ENCODE peak calls at places on chromosome 1, in eight cellular contexts. One of them, this sample, is unnamed.

GRCh38 chr1:201348211-201348566 is 29.3 kb downstream of the TNNT2 start:
- DNase-seq in OCI-LY7: peak
- DNase-seq in uterus: no peak
- DNase-seq in GM23338: peak
- DNase-seq in SJSA1: peak
- DNase-seq in thoracic aorta: no peak
- DNase-seq in CD8-positive, alpha-beta memory T cell: no peak
- DNase-seq in right lobe of liver: peak
- DNase-seq in this sample: peak

GRCh38 chr1:147613506-147613905 is 56.8 kb downstream of the ACP6 start:
- DNase-seq in SJSA1: no peak
- DNase-seq in OCI-LY7: no peak
- DNase-seq in uterus: no peak
- DNase-seq in thoracic aorta: no peak
- DNase-seq in right lobe of liver: no peak
- DNase-seq in CD8-positive, alpha-beta memory T cell: no peak
- DNase-seq in GM23338: no peak
- DNase-seq in this sample: no peak

GRCh38 chr1:109918671-109919070 is 8.0 kb downstream of the CSF1 start:
- DNase-seq in SJSA1: no peak
- DNase-seq in uterus: no peak
- DNase-seq in right lobe of liver: no peak
- DNase-seq in OCI-LY7: no peak
- DNase-seq in CD8-positive, alpha-beta memory T cell: no peak
- DNase-seq in GM23338: no peak
- DNase-seq in thoracic aorta: no peak
- DNase-seq in this sample: no peak

GRCh38 chr1:152411846-152412245 is 2.2 kb downstream of the CRNN start:
- DNase-seq in uterus: no peak
- DNase-seq in SJSA1: no peak
- DNase-seq in right lobe of liver: no peak
- DNase-seq in thoracic aorta: no peak
- DNase-seq in OCI-LY7: no peak
- DNase-seq in GM23338: no peak
- DNase-seq in CD8-positive, alpha-beta memory T cell: no peak
- DNase-seq in this sample: no peak

GRCh38 chr1:68168545-68169065 is 63.7 kb downstream of the WLS start:
- DNase-seq in right lobe of liver: no peak
- DNase-seq in SJSA1: no peak
- DNase-seq in OCI-LY7: no peak
- DNase-seq in thoracic aorta: no peak
- DNase-seq in CD8-positive, alpha-beta memory T cell: no peak
- DNase-seq in GM23338: no peak
- DNase-seq in uterus: no peak
- DNase-seq in this sample: no peak

GRCh38 chr1:77170687-77171086 is 48.5 kb downstream of the PIGK start:
- DNase-seq in OCI-LY7: no peak
- DNase-seq in uterus: no peak
- DNase-seq in CD8-positive, alpha-beta memory T cell: no peak
- DNase-seq in SJSA1: no peak
- DNase-seq in thoracic aorta: no peak
- DNase-seq in GM23338: no peak
- DNase-seq in right lobe of liver: no peak
- DNase-seq in this sample: no peak

GRCh38 chr1:2199042-2199810 is 4.7 kb upstream of the FAAP20 start:
- DNase-seq in thoracic aorta: peak
- DNase-seq in SJSA1: peak
- DNase-seq in uterus: peak
- DNase-seq in CD8-positive, alpha-beta memory T cell: peak
- DNase-seq in right lobe of liver: peak
- DNase-seq in GM23338: peak
- DNase-seq in OCI-LY7: no peak
- DNase-seq in this sample: peak

GRCh38 chr1:111672338-111672737 is 52.7 kb downstream of the RAP1A start:
- DNase-seq in OCI-LY7: no peak
- DNase-seq in right lobe of liver: no peak
- DNase-seq in GM23338: no peak
- DNase-seq in uterus: no peak
- DNase-seq in CD8-positive, alpha-beta memory T cell: no peak
- DNase-seq in thoracic aorta: no peak
- DNase-seq in SJSA1: no peak
- DNase-seq in this sample: no peak

GRCh38 chr1:36176151-36176949 is 20.4 kb downstream of the MAP7D1 start:
- DNase-seq in OCI-LY7: no peak
- DNase-seq in uterus: no peak
- DNase-seq in thoracic aorta: no peak
- DNase-seq in GM23338: peak
- DNase-seq in right lobe of liver: no peak
- DNase-seq in SJSA1: no peak
- DNase-seq in CD8-positive, alpha-beta memory T cell: no peak
- DNase-seq in this sample: no peak

GRCh38 chr1:17903386-17903785 is 148.3 kb downstream of the ACTL8 start:
- DNase-seq in uterus: no peak
- DNase-seq in GM23338: no peak
- DNase-seq in right lobe of liver: no peak
- DNase-seq in SJSA1: no peak
- DNase-seq in CD8-positive, alpha-beta memory T cell: no peak
- DNase-seq in thoracic aorta: no peak
- DNase-seq in OCI-LY7: no peak
- DNase-seq in this sample: peak

GRCh38 chr1:155324041-155324716 is 3.5 kb downstream of the RUSC1 start:
- DNase-seq in thoracic aorta: peak
- DNase-seq in GM23338: peak
- DNase-seq in OCI-LY7: peak
- DNase-seq in uterus: peak
- DNase-seq in CD8-positive, alpha-beta memory T cell: peak
- DNase-seq in right lobe of liver: peak
- DNase-seq in SJSA1: peak
- DNase-seq in this sample: peak

GRCh38 chr1:44002165-44002564 is 10.8 kb downstream of the CCDC24 start:
- DNase-seq in SJSA1: no peak
- DNase-seq in CD8-positive, alpha-beta memory T cell: no peak
- DNase-seq in uterus: no peak
- DNase-seq in GM23338: no peak
- DNase-seq in right lobe of liver: no peak
- DNase-seq in thoracic aorta: no peak
- DNase-seq in OCI-LY7: no peak
- DNase-seq in this sample: no peak

GRCh38 chr1:57072775-57073174 is 107.0 kb upstream of the C8B start:
- DNase-seq in thoracic aorta: no peak
- DNase-seq in OCI-LY7: peak
- DNase-seq in CD8-positive, alpha-beta memory T cell: no peak
- DNase-seq in uterus: no peak
- DNase-seq in right lobe of liver: no peak
- DNase-seq in GM23338: peak
- DNase-seq in SJSA1: no peak
- DNase-seq in this sample: no peak

GRCh38 chr1:38084113-38084512 is 37.5 kb upstream of the POU3F1 start:
- DNase-seq in uterus: no peak
- DNase-seq in thoracic aorta: no peak
- DNase-seq in SJSA1: no peak
- DNase-seq in OCI-LY7: no peak
- DNase-seq in CD8-positive, alpha-beta memory T cell: no peak
- DNase-seq in right lobe of liver: no peak
- DNase-seq in GM23338: no peak
- DNase-seq in this sample: no peak

DNA sequence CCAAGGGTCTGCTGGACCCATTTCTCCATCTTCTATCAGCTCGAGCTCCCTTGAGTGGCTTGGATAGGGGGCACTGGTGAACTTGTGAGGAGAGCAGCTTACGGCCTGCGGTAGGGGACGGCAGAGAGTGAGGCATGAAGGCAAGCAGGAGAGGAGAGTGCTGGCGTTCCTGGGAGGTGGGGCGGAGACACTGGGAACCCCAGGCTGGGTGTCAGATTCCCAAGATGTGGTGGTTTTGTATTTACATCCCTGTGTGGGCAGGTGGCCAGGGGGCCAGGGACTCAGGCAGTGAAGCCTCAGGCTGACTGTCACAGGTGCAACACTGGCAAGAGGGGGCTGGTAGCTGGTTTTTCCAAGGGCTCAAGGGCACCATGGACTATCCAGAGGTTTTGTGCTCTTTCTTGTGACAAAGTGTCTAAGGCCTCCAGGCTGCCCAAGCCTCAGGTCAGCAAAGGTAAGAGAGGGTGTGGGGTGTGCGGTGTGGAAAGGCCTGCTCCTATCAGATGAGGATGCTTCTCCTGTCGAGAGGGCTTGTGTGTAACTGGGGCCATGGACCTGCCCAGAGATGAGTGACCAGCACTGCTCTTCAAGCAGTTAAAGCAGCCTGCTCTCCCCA is 45.1 kb upstream of the ROR1 start:
- DNase-seq in thoracic aorta: no peak
- DNase-seq in GM23338: peak
- DNase-seq in right lobe of liver: no peak
- DNase-seq in SJSA1: no peak
- DNase-seq in CD8-positive, alpha-beta memory T cell: no peak
- DNase-seq in OCI-LY7: no peak
- DNase-seq in uterus: no peak
- DNase-seq in this sample: no peak
- H3K27ac ChIP-seq in thoracic aorta: no peak
- H3K27ac ChIP-seq in GM23338: no peak
- H3K27ac ChIP-seq in right lobe of liver: no peak
- H3K27ac ChIP-seq in SJSA1: no peak
- H3K27ac ChIP-seq in CD8-positive, alpha-beta memory T cell: no peak
- H3K27ac ChIP-seq in OCI-LY7: no peak
- H3K27ac ChIP-seq in uterus: no peak
- H3K27ac ChIP-seq in this sample: no peak

GRCh38 chr1:40371707-40372258 is 1.7 kb upstream of the SMAP2 start:
- DNase-seq in uterus: no peak
- DNase-seq in SJSA1: no peak
- DNase-seq in GM23338: no peak
- DNase-seq in OCI-LY7: no peak
- DNase-seq in right lobe of liver: no peak
- DNase-seq in thoracic aorta: no peak
- DNase-seq in CD8-positive, alpha-beta memory T cell: no peak
- DNase-seq in this sample: no peak

GRCh38 chr1:40377512-40377911 is 4.0 kb downstream of the SMAP2 start:
- DNase-seq in uterus: no peak
- DNase-seq in OCI-LY7: no peak
- DNase-seq in CD8-positive, alpha-beta memory T cell: peak
- DNase-seq in thoracic aorta: no peak
- DNase-seq in right lobe of liver: no peak
- DNase-seq in SJSA1: no peak
- DNase-seq in GM23338: no peak
- DNase-seq in this sample: no peak

GRCh38 chr1:40373323-40374283 is at the start of gene SMAP2:
- DNase-seq in CD8-positive, alpha-beta memory T cell: peak
- DNase-seq in uterus: peak
- DNase-seq in right lobe of liver: peak
- DNase-seq in GM23338: peak
- DNase-seq in OCI-LY7: peak
- DNase-seq in thoracic aorta: peak
- DNase-seq in SJSA1: peak
- DNase-seq in this sample: peak

GRCh38 chr1:40372658-40373322 is 737 bp upstream of the SMAP2 start:
- DNase-seq in CD8-positive, alpha-beta memory T cell: no peak
- DNase-seq in uterus: no peak
- DNase-seq in right lobe of liver: no peak
- DNase-seq in SJSA1: no peak
- DNase-seq in thoracic aorta: no peak
- DNase-seq in OCI-LY7: no peak
- DNase-seq in GM23338: no peak
- DNase-seq in this sample: no peak
- H3K27ac ChIP-seq in CD8-positive, alpha-beta memory T cell: no peak
- H3K27ac ChIP-seq in uterus: no peak
- H3K27ac ChIP-seq in right lobe of liver: no peak
- H3K27ac ChIP-seq in SJSA1: no peak
- H3K27ac ChIP-seq in thoracic aorta: no peak
- H3K27ac ChIP-seq in OCI-LY7: no peak
- H3K27ac ChIP-seq in GM23338: no peak
- H3K27ac ChIP-seq in this sample: no peak

GRCh38 chr1:63074321-63074720 is 248.0 kb upstream of the FOXD3 start:
- DNase-seq in thoracic aorta: no peak
- DNase-seq in uterus: no peak
- DNase-seq in OCI-LY7: no peak
- DNase-seq in SJSA1: no peak
- DNase-seq in GM23338: peak
- DNase-seq in CD8-positive, alpha-beta memory T cell: no peak
- DNase-seq in right lobe of liver: no peak
- DNase-seq in this sample: no peak

GRCh38 chr1:63068626-63069025 is 253.7 kb upstream of the FOXD3 start:
- DNase-seq in right lobe of liver: no peak
- DNase-seq in uterus: no peak
- DNase-seq in thoracic aorta: no peak
- DNase-seq in OCI-LY7: no peak
- DNase-seq in SJSA1: no peak
- DNase-seq in CD8-positive, alpha-beta memory T cell: no peak
- DNase-seq in GM23338: no peak
- DNase-seq in this sample: no peak

GRCh38 chr1:63069214-63069613 is 253.2 kb upstream of the FOXD3 start:
- DNase-seq in CD8-positive, alpha-beta memory T cell: no peak
- DNase-seq in uterus: no peak
- DNase-seq in GM23338: no peak
- DNase-seq in right lobe of liver: no peak
- DNase-seq in thoracic aorta: no peak
- DNase-seq in SJSA1: no peak
- DNase-seq in OCI-LY7: no peak
- DNase-seq in this sample: no peak

DNA sequence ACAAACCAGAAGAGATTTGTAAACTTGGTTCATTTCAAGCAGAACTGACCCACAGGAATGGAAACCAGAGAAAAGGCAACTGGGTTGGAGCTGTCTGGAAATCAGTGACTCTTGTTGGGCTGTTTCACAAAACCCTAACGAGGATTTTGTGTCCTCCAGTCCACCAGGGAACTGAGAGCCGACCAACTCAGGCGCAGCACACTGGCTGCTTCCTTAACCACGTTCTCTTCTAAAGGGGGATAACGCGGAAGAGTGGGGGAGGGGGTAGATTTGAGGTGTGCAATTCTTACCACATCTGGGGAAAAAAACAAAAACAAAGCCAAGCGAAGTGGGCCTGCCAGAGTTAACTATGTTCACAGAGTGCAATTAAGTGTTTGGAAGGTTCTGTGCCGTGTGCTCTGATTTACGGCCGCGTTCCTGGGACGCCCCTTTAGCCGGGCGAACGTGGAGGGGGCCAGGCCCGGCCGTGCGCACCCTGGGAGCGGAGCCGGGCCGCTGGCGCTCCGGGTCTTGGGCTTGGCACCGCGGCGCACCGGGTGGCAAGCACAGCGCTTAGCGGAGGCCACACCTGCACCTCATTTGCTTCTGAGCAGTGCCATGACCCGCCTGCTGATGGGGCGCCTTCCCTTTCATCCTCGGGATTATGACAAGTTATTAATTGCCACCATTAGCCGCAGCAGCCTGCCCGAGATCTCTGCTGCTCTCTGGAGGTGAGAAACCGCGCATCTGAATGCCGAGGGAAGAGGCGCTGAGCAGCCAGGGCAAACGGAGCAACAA is 248.6 kb upstream of the FOXD3 start:
- DNase-seq in thoracic aorta: no peak
- DNase-seq in GM23338: peak
- DNase-seq in OCI-LY7: no peak
- DNase-seq in right lobe of liver: no peak
- DNase-seq in CD8-positive, alpha-beta memory T cell: no peak
- DNase-seq in SJSA1: no peak
- DNase-seq in uterus: no peak
- DNase-seq in this sample: no peak
- H3K27ac ChIP-seq in thoracic aorta: no peak
- H3K27ac ChIP-seq in GM23338: no peak
- H3K27ac ChIP-seq in OCI-LY7: no peak
- H3K27ac ChIP-seq in right lobe of liver: no peak
- H3K27ac ChIP-seq in CD8-positive, alpha-beta memory T cell: no peak
- H3K27ac ChIP-seq in SJSA1: no peak
- H3K27ac ChIP-seq in uterus: no peak
- H3K27ac ChIP-seq in this sample: no peak

GRCh38 chr1:74465193-74465681 is 47.2 kb downstream of the LRRC53 start:
- DNase-seq in right lobe of liver: peak
- DNase-seq in OCI-LY7: no peak
- DNase-seq in SJSA1: no peak
- DNase-seq in thoracic aorta: no peak
- DNase-seq in uterus: no peak
- DNase-seq in CD8-positive, alpha-beta memory T cell: no peak
- DNase-seq in GM23338: no peak
- DNase-seq in this sample: no peak
- H3K27ac ChIP-seq in right lobe of liver: no peak
- H3K27ac ChIP-seq in OCI-LY7: no peak
- H3K27ac ChIP-seq in SJSA1: no peak
- H3K27ac ChIP-seq in thoracic aorta: no peak
- H3K27ac ChIP-seq in uterus: no peak
- H3K27ac ChIP-seq in CD8-positive, alpha-beta memory T cell: no peak
- H3K27ac ChIP-seq in GM23338: no peak
- H3K27ac ChIP-seq in this sample: no peak

This sample was measured in body of pancreas.